ENCODE peak calls at places on chromosome 5, in nine cellular contexts. W is cardiac muscle cell, K is tibial artery, Q is A549, P is right lobe of liver, A is body of pancreas, U is fibroblast of pulmonary artery, S is uterus, C is colonic mucosa. F is an unnamed sample.

GRCh38 chr5:180173198-180173544 is 35.8 kb downstream of the RASGEF1C start:
- DNase-seq in P (no peak), A (no peak), S (no peak), U (no peak), C (no peak), Q (no peak), W (no peak), K (no peak), F (no peak)

GRCh38 chr5:135451581-135452360 is at the start of gene TIFAB:
- DNase-seq in A (no peak), W (no peak), U (no peak), C (no peak), S (no peak), Q (no peak), P (no peak), K (no peak), F (no peak)

GRCh38 chr5:151569132-151570046 is 21.7 kb downstream of the FAT2 start:
- DNase-seq in W (peak), A (no peak), P (no peak), C (no peak), S (no peak), Q (no peak), U (peak), K (no peak), F (no peak)

GRCh38 chr5:5800801-5801761 is 378.6 kb downstream of the ICE1 start:
- DNase-seq in C (no peak), A (no peak), W (no peak), S (no peak), U (no peak), Q (no peak), K (no peak), P (no peak), F (no peak)

GRCh38 chr5:181120311-181120710 is 10.7 kb downstream of the OR2V1 start:
- DNase-seq in K (no peak), S (no peak), W (no peak), Q (no peak), C (no peak), A (no peak), P (no peak), U (no peak), F (no peak)

GRCh38 chr5:72394688-72395087 is 74.5 kb downstream of the PTCD2 start:
- DNase-seq in Q (no peak), W (peak), U (peak), C (no peak), P (no peak), K (no peak), S (no peak), A (peak), F (no peak)

GRCh38 chr5:154806176-154806575 is 44.2 kb downstream of the FAXDC2 start:
- DNase-seq in K (no peak), S (no peak), W (no peak), Q (no peak), U (no peak), C (no peak), P (no peak), A (no peak), F (no peak)

GRCh38 chr5:25516136-25516535 is 871.4 kb upstream of the CDH10 start:
- DNase-seq in S (no peak), C (no peak), K (no peak), Q (no peak), W (no peak), U (no peak), P (no peak), A (no peak), F (no peak)

GRCh38 chr5:38846379-38846967 is 661 bp downstream of the OSMR start:
- DNase-seq in P (no peak), Q (peak), W (no peak), K (no peak), A (no peak), S (no peak), U (no peak), C (no peak), F (no peak)

GRCh38 chr5:11801061-11801460 is 103.2 kb downstream of the CTNND2 start:
- DNase-seq in A (no peak), C (no peak), P (no peak), W (no peak), K (no peak), U (no peak), S (no peak), Q (no peak), F (no peak)

GRCh38 chr5:83509535-83509934 is 38.0 kb downstream of the VCAN start:
- DNase-seq in A (no peak), P (no peak), C (no peak), W (peak), S (peak), Q (no peak), K (no peak), U (peak), F (no peak)

GRCh38 chr5:181261320-181262085 is 560 bp upstream of the TRIM52 start:
- DNase-seq in Q (peak), K (peak), A (peak), C (peak), W (peak), S (peak), P (peak), U (peak), F (no peak)

GRCh38 chr5:41648976-41649375 is 138.6 kb upstream of the PLCXD3 start:
- DNase-seq in Q (no peak), C (no peak), P (no peak), A (no peak), U (no peak), S (no peak), W (no peak), K (no peak), F (no peak)

GRCh38 chr5:175800656-175801081 is 70.7 kb upstream of the CPLX2 start:
- DNase-seq in Q (no peak), C (no peak), W (peak), U (no peak), S (no peak), K (no peak), P (no peak), A (no peak), F (no peak)

GRCh38 chr5:123265551-123265950 is 157.7 kb downstream of the CEP120 start:
- DNase-seq in W (peak), A (no peak), S (no peak), C (no peak), U (peak), Q (no peak), K (no peak), P (no peak), F (no peak)

GRCh38 chr5:153779852-153780251 is 258.9 kb downstream of the FAM114A2 start:
- DNase-seq in C (no peak), W (no peak), U (no peak), S (no peak), P (no peak), A (no peak), Q (no peak), K (no peak), F (no peak)

GRCh38 chr5:41649659-41650058 is 139.3 kb upstream of the PLCXD3 start:
- DNase-seq in W (peak), A (no peak), S (no peak), P (no peak), Q (no peak), U (peak), K (no peak), C (no peak), F (peak)

GRCh38 chr5:168315991-168316578 is 24.6 kb downstream of the WWC1 start:
- DNase-seq in K (no peak), P (no peak), A (peak), W (no peak), Q (no peak), U (no peak), S (no peak), C (peak), F (no peak)

GRCh38 chr5:66661149-66661548 is 65.0 kb downstream of the MAST4 start:
- DNase-seq in W (peak), U (peak), K (no peak), A (peak), C (peak), Q (no peak), S (no peak), P (no peak), F (no peak)

GRCh38 chr5:39158127-39158593 is 61.2 kb downstream of the FYB1 start:
- DNase-seq in P (no peak), U (peak), C (no peak), S (no peak), Q (no peak), K (peak), A (no peak), W (peak), F (no peak)

GRCh38 chr5:10622810-10623209 is 58.9 kb downstream of the ANKRD33B start:
- DNase-seq in Q (no peak), S (no peak), U (no peak), W (no peak), P (no peak), A (no peak), K (no peak), C (peak), F (no peak)

GRCh38 chr5:168874713-168875380 is 295.7 kb upstream of the PANK3 start:
- DNase-seq in C (no peak), U (peak), Q (no peak), S (no peak), W (peak), P (no peak), A (no peak), K (no peak), F (no peak)

GRCh38 chr5:21070871-21071270 is 1082.9 kb upstream of the CDH18 start:
- DNase-seq in U (no peak), A (no peak), S (no peak), W (no peak), C (no peak), P (no peak), K (no peak), Q (no peak), F (no peak)

GRCh38 chr5:166338801-166339200 is 1952.6 kb upstream of the WWC1 start:
- DNase-seq in Q (no peak), K (no peak), W (peak), S (no peak), U (peak), A (no peak), C (no peak), P (no peak), F (no peak)

GRCh38 chr5:125160787-125161502 is 414.5 kb upstream of the ZNF608 start:
- DNase-seq in S (peak), A (no peak), C (no peak), W (peak), P (no peak), Q (no peak), U (no peak), K (no peak), F (no peak)

GRCh38 chr5:169831331-169831730 is 149.0 kb downstream of the INSYN2B start:
- DNase-seq in U (no peak), S (no peak), C (no peak), W (no peak), A (no peak), P (no peak), K (no peak), Q (no peak), F (no peak)

DNA sequence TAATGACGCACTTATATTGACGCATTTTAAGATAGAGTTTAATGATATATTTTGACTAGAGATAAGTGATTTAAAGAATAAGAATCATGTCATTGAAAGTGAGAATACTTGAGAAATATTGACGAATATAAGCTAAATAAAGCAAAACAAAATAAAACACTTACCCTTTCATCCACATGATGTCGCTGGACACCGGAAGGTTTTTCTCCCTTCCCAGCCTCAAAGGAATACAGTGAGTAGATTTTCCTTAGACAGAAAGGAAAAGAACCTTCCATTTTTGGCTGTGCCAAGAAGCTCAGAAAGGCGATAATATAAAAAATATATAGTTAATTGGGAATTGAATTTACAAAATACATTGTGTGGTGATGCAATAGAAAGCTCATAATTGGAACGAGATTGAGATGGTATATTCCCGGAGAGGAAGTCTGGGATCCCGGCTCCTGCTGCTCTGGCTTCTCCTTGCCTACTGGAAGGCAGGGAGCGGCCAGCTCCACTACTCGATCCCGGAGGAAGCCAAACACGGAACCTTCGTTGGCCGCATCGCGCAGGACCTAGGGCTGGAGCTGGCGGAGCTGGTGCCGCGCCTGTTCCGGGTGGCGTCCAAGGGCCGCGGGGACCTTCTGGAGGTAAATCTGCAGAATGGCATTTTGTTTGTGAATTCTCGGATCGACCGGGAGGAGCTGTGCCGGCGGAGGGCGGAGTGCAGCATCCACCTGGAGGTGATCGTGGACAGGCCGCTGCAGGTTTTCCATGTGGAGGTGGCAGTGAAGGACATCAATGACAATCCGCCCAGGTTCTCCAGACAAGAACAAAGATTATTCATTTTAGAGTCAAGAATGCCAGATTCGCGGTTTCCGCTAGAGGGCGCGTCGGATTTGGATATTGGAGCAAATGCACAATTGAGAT is at the start of gene PCDHA5:
- DNase-seq in S (no peak), A (no peak), C (no peak), Q (peak), W (peak), U (peak), P (no peak), K (no peak), F (no peak)
- TF ChIP-seq CTCF in S (peak), A (no peak), C (no peak), Q (peak), W (peak), U (peak), P (peak), K (peak), F (peak)

DNA sequence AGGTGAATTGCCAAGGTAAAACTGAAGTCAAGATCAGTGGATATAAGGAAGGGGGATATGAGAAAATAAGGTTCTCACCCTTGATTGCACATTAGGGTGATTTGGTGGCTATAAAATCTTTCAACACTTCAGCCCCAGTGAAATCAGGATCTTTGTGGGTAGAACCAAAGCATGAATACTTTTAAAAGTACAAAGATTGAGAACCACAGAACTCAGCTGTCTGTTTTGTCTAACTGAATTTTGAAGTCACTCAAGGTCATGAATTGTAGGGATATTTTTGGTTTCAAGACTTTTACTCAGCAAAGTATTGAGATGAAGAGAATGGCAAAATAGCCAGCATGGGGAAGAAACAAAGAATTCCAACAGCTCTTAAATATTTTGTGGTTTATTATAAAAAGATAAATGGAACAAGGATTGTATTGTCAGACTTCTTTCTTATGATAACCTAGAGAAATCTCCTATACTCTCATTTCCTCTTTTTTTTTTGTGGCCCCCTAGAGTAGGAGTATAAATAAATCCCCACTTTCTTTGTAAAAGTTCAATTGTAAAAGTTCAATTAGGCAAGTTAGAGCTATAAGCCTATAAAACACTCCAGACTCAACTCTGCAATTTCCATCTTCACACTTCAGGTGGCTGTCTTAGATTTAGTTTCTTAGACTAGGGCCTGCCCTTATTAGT is 272.9 kb downstream of the PDE4D start:
- DNase-seq in U (peak), Q (no peak), W (peak), C (no peak), P (no peak), S (no peak), K (no peak), A (no peak), F (peak)
- H3K4me3 ChIP-seq in U (no peak), Q (no peak), W (no peak), C (no peak), P (no peak), S (no peak), K (no peak), A (no peak), F (no peak)

GRCh38 chr5:133757396-133757795 is 145.1 kb upstream of the FSTL4 start:
- DNase-seq in U (no peak), A (no peak), W (no peak), S (no peak), K (no peak), C (no peak), Q (no peak), P (no peak), F (no peak)

GRCh38 chr5:133753856-133754255 is 141.5 kb upstream of the FSTL4 start:
- DNase-seq in W (no peak), P (no peak), U (no peak), S (no peak), A (no peak), C (no peak), Q (no peak), K (no peak), F (no peak)

GRCh38 chr5:133756036-133756435 is 143.7 kb upstream of the FSTL4 start:
- DNase-seq in U (no peak), C (no peak), P (no peak), S (no peak), Q (no peak), K (no peak), A (no peak), W (no peak), F (no peak)

GRCh38 chr5:133756756-133757155 is 144.4 kb upstream of the FSTL4 start:
- DNase-seq in C (no peak), A (no peak), Q (no peak), K (no peak), S (no peak), W (no peak), P (no peak), U (no peak), F (no peak)

DNA sequence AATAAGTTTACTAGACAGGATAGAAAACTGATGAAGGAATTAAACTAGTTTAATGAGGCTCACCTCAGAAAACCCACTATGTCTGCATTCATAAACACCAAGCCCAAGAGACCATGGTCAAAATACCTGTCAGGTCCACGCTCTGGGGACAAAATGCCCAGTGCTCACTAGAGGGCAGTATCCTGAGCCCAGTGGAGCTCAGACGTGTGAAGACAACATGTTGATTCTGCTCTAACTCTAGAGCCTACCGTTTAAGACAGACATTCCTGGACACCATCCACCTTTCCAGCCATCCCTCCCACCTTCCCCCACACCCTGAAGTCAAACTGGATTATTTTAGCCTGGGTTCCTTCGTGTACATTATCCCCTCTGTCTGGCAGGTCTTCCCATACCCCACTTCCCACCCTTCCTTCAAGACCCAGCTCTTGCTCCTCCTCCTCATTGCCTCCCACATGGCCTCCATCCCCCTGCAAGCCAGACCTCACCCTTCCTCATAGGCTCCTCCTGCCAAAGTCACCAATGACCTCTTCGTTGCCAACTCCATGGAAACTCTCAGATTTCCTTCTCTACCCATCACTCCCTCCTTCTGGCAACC is 142.3 kb upstream of the FSTL4 start:
- DNase-seq in A (peak), S (no peak), K (no peak), P (peak), Q (peak), U (peak), W (peak), C (no peak), F (no peak)
- TF ChIP-seq CTCF in A (peak), S (no peak), K (peak), P (peak), Q (peak), U (peak), W (peak), C (peak), F (peak)

DNA sequence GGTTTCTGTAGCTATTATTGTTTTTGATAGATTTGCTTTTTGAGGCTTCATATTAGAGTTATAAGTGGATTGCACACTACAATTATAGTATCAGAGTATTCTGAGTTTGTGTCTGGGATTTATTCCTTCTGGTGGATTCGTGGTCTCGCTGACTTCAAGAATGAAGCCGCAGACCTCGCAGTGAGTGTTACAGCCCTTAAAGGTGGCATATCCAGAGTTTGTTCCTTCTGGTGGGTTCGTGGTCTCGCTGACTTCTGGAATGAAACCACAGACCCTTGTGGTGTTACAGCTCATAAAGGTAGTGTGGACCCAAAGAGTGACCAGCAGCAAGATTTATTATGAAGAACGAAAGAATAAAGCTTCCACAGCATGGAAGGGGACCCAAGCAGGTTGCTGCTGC is 6.9 kb upstream of the EMB start:
- DNase-seq in C (no peak), S (no peak), U (no peak), K (no peak), Q (no peak), W (no peak), P (no peak), A (no peak), F (no peak)
- H3K4me3 ChIP-seq in C (no peak), S (no peak), U (no peak), K (no peak), Q (no peak), W (no peak), P (no peak), A (no peak), F (no peak)